ENCODE peak calls at places on chromosomes 11 and 22, in six cellular contexts. One of them, this sample, is unnamed.

GRCh38 chr11:131899954-131900580 is 529.7 kb downstream of the NTM start:
- DNase-seq in endodermal cell: no peak
- DNase-seq in uterus: no peak
- DNase-seq in CD8-positive, alpha-beta T cell: no peak
- DNase-seq in adrenal gland: no peak
- DNase-seq in PC-3: no peak
- DNase-seq in this sample: peak; percentile 34

GRCh38 chr22:49310354-49310753 is 517.3 kb downstream of the BRD1 start:
- DNase-seq in CD8-positive, alpha-beta T cell: no peak
- DNase-seq in PC-3: no peak
- DNase-seq in adrenal gland: peak; percentile 2
- DNase-seq in endodermal cell: peak; percentile 22
- DNase-seq in uterus: no peak
- DNase-seq in this sample: no peak

GRCh38 chr22:45007247-45007945 is 2.4 kb downstream of the PHF21B start:
- DNase-seq in adrenal gland: peak; percentile 47
- DNase-seq in endodermal cell: peak; percentile 95
- DNase-seq in CD8-positive, alpha-beta T cell: no peak
- DNase-seq in uterus: peak; percentile 50
- DNase-seq in PC-3: no peak
- DNase-seq in this sample: no peak

GRCh38 chr11:5324197-5324596 is at the start of gene OR51B2:
- DNase-seq in CD8-positive, alpha-beta T cell: no peak
- DNase-seq in PC-3: no peak
- DNase-seq in uterus: no peak
- DNase-seq in adrenal gland: no peak
- DNase-seq in endodermal cell: no peak
- DNase-seq in this sample: no peak

GRCh38 chr22:45127866-45128265 is 35.9 kb upstream of the NUP50 start:
- DNase-seq in PC-3: peak; percentile 58
- DNase-seq in uterus: no peak
- DNase-seq in CD8-positive, alpha-beta T cell: no peak
- DNase-seq in adrenal gland: no peak
- DNase-seq in endodermal cell: no peak
- DNase-seq in this sample: no peak

GRCh38 chr11:132718711-132719641 is 813.3 kb downstream of the OPCML start:
- DNase-seq in adrenal gland: no peak
- DNase-seq in PC-3: no peak
- DNase-seq in CD8-positive, alpha-beta T cell: no peak
- DNase-seq in uterus: no peak
- DNase-seq in endodermal cell: peak; percentile 69
- DNase-seq in this sample: no peak

GRCh38 chr11:77201370-77201769 is 73.3 kb downstream of the MYO7A start:
- DNase-seq in CD8-positive, alpha-beta T cell: no peak
- DNase-seq in endodermal cell: no peak
- DNase-seq in adrenal gland: no peak
- DNase-seq in PC-3: no peak
- DNase-seq in uterus: no peak
- DNase-seq in this sample: no peak

GRCh38 chr11:46015941-46016340 is 93.5 kb downstream of the LARGE2 start:
- DNase-seq in adrenal gland: no peak
- DNase-seq in uterus: no peak
- DNase-seq in PC-3: peak; percentile 51
- DNase-seq in endodermal cell: no peak
- DNase-seq in CD8-positive, alpha-beta T cell: no peak
- DNase-seq in this sample: no peak

GRCh38 chr11:34311126-34311525 is 46.7 kb downstream of the ABTB2 start:
- DNase-seq in endodermal cell: no peak
- DNase-seq in uterus: no peak
- DNase-seq in adrenal gland: no peak
- DNase-seq in PC-3: no peak
- DNase-seq in CD8-positive, alpha-beta T cell: no peak
- DNase-seq in this sample: peak; percentile 37

GRCh38 chr22:39150848-39151215 is 1.6 kb downstream of the CBX7 start:
- DNase-seq in adrenal gland: peak; percentile 26
- DNase-seq in CD8-positive, alpha-beta T cell: no peak
- DNase-seq in PC-3: peak; percentile 22
- DNase-seq in uterus: no peak
- DNase-seq in endodermal cell: peak; percentile 41
- DNase-seq in this sample: no peak

GRCh38 chr11:70526116-70527045 is 128.1 kb downstream of the CTTN start:
- DNase-seq in endodermal cell: no peak
- DNase-seq in adrenal gland: no peak
- DNase-seq in PC-3: no peak
- DNase-seq in CD8-positive, alpha-beta T cell: no peak
- DNase-seq in uterus: no peak
- DNase-seq in this sample: no peak

GRCh38 chr11:77789061-77789730 is 31.3 kb downstream of the RSF1 start:
- DNase-seq in uterus: no peak
- DNase-seq in PC-3: no peak
- DNase-seq in adrenal gland: no peak
- DNase-seq in endodermal cell: peak; percentile 57
- DNase-seq in CD8-positive, alpha-beta T cell: no peak
- DNase-seq in this sample: no peak

GRCh38 chr22:45547016-45547345 is 44.3 kb downstream of the FBLN1 start:
- DNase-seq in endodermal cell: no peak
- DNase-seq in adrenal gland: no peak
- DNase-seq in uterus: no peak
- DNase-seq in PC-3: no peak
- DNase-seq in CD8-positive, alpha-beta T cell: no peak
- DNase-seq in this sample: no peak

GRCh38 chr11:8038393-8038792 is 42.6 kb upstream of the TUB start:
- DNase-seq in endodermal cell: no peak
- DNase-seq in uterus: no peak
- DNase-seq in CD8-positive, alpha-beta T cell: no peak
- DNase-seq in PC-3: no peak
- DNase-seq in adrenal gland: no peak
- DNase-seq in this sample: no peak

GRCh38 chr22:49929553-49929979 is 11.1 kb downstream of the CRELD2 start:
- DNase-seq in CD8-positive, alpha-beta T cell: peak; percentile 53
- DNase-seq in adrenal gland: peak; percentile 70
- DNase-seq in uterus: peak; percentile 63
- DNase-seq in PC-3: peak; percentile 62
- DNase-seq in endodermal cell: peak; percentile 90
- DNase-seq in this sample: peak; percentile 60

GRCh38 chr11:62104816-62105610 is 18.8 kb upstream of the INCENP start:
- DNase-seq in CD8-positive, alpha-beta T cell: no peak
- DNase-seq in uterus: peak; percentile 51
- DNase-seq in endodermal cell: no peak
- DNase-seq in adrenal gland: no peak
- DNase-seq in PC-3: no peak
- DNase-seq in this sample: no peak

GRCh38 chr11:86978756-86979608 is 23.8 kb upstream of the FZD4 start:
- DNase-seq in CD8-positive, alpha-beta T cell: no peak
- DNase-seq in uterus: no peak
- DNase-seq in endodermal cell: no peak
- DNase-seq in adrenal gland: no peak
- DNase-seq in PC-3: peak; percentile 71
- DNase-seq in this sample: no peak

GRCh38 chr11:72802822-72803221 is 9.0 kb upstream of the STARD10 start:
- DNase-seq in adrenal gland: no peak
- DNase-seq in endodermal cell: no peak
- DNase-seq in uterus: no peak
- DNase-seq in CD8-positive, alpha-beta T cell: no peak
- DNase-seq in PC-3: no peak
- DNase-seq in this sample: no peak

GRCh38 chr22:50727678-50728522 is 10.1 kb upstream of the ACR start:
- DNase-seq in adrenal gland: no peak
- DNase-seq in endodermal cell: no peak
- DNase-seq in uterus: no peak
- DNase-seq in CD8-positive, alpha-beta T cell: no peak
- DNase-seq in PC-3: no peak
- DNase-seq in this sample: peak; percentile 9

GRCh38 chr11:74533421-74533820 is 39.9 kb upstream of the LIPT2 start:
- DNase-seq in endodermal cell: peak; percentile 56
- DNase-seq in uterus: no peak
- DNase-seq in CD8-positive, alpha-beta T cell: no peak
- DNase-seq in adrenal gland: no peak
- DNase-seq in PC-3: no peak
- DNase-seq in this sample: no peak
- H3K4me1 ChIP-seq in endodermal cell: no peaks in the 10 kb centered on the region
- H3K4me1 ChIP-seq in uterus: no peaks in the 10 kb centered on the region
- H3K4me1 ChIP-seq in CD8-positive, alpha-beta T cell: no peaks in the 10 kb centered on the region
- H3K4me1 ChIP-seq in adrenal gland: no peaks in the 10 kb centered on the region
- H3K4me1 ChIP-seq in PC-3: peaks cover 17% of the 10 kb centered on the region
- H3K4me1 ChIP-seq in this sample: no peaks in the 10 kb centered on the region

DNA sequence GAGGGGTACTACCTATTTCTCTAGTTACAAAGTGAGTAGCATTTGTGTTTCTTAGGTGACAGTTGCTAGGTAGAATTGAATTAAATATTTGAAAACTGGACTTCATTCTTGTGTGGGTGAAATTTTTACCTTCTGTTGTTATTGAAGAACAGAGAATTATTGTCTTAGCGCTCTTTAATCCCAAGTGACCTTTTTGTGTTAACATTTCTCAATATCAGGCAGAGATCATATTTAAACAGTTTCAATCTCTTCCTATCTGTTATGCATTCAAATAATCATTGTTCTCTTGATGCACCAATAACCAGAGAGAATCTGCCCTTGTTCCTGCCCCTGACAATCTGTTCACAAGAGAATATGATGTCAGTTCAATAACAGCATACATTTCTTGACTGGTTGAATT is 14.2 kb downstream of the KMT2A start:
- DNase-seq in adrenal gland: no peak
- DNase-seq in endodermal cell: no peak
- DNase-seq in uterus: no peak
- DNase-seq in PC-3: no peak
- DNase-seq in CD8-positive, alpha-beta T cell: no peak
- DNase-seq in this sample: no peak
- H3K4me1 ChIP-seq in adrenal gland: peaks cover 6% of the 10 kb centered on the region
- H3K4me1 ChIP-seq in endodermal cell: no peaks in the 10 kb centered on the region
- H3K4me1 ChIP-seq in uterus: no peaks in the 10 kb centered on the region
- H3K4me1 ChIP-seq in PC-3: no peaks in the 10 kb centered on the region
- H3K4me1 ChIP-seq in CD8-positive, alpha-beta T cell: peaks cover 18% of the 10 kb centered on the region
- H3K4me1 ChIP-seq in this sample: peaks cover 30% of the 10 kb centered on the region

GRCh38 chr22:20779014-20779812 is 5.3 kb downstream of the SERPIND1 start:
- DNase-seq in PC-3: no peak
- DNase-seq in uterus: peak; percentile 33
- DNase-seq in CD8-positive, alpha-beta T cell: no peak
- DNase-seq in endodermal cell: no peak
- DNase-seq in adrenal gland: no peak
- DNase-seq in this sample: no peak
- H3K4me1 ChIP-seq in PC-3: peaks cover 72% of the 10 kb centered on the region
- H3K4me1 ChIP-seq in uterus: no peaks in the 10 kb centered on the region
- H3K4me1 ChIP-seq in CD8-positive, alpha-beta T cell: no peaks in the 10 kb centered on the region
- H3K4me1 ChIP-seq in endodermal cell: peaks cover 5% of the 10 kb centered on the region
- H3K4me1 ChIP-seq in adrenal gland: peaks cover 8% of the 10 kb centered on the region
- H3K4me1 ChIP-seq in this sample: peaks cover 32% of the 10 kb centered on the region

DNA sequence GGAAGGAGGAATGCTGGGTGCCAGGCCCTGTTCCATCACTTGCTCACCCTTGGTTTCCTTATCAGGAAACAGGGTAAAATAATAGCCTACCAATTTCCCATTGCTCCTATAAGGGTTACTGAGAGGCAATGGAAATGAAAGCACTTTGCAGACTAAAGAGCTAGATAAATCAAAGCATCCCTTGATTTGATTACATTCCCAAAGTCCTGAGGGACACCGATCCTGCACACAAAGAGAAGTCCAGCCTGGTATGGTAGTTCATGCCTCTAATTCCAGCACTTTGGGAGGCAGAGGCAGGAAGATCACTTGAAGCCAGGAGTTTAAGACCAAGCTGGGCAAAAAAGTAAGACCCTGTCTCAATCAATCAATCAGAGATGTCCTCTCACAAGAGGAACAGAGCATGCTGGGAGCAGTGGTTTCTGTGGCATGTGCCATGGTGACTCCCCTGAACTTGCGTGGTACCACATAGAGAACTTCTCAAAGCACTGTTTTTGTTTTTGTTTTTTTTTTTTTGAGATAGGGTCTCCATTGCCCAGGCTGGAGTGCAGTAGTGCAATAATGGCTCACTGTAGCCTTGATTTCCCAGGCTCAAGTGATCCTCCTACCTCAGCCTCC is 10.7 kb downstream of the TBC1D10A start:
- DNase-seq in endodermal cell: no peak
- DNase-seq in CD8-positive, alpha-beta T cell: no peak
- DNase-seq in PC-3: no peak
- DNase-seq in adrenal gland: no peak
- DNase-seq in uterus: no peak
- DNase-seq in this sample: no peak
- H3K4me1 ChIP-seq in endodermal cell: peaks cover 10% of the 10 kb centered on the region
- H3K4me1 ChIP-seq in CD8-positive, alpha-beta T cell: peaks cover 97% of the 10 kb centered on the region
- H3K4me1 ChIP-seq in PC-3: peaks cover 35% of the 10 kb centered on the region
- H3K4me1 ChIP-seq in adrenal gland: peaks cover 56% of the 10 kb centered on the region
- H3K4me1 ChIP-seq in uterus: no peaks in the 10 kb centered on the region
- H3K4me1 ChIP-seq in this sample: peaks cover 98% of the 10 kb centered on the region

GRCh38 chr11:130553306-130553705 is 104.9 kb downstream of the ADAMTS15 start:
- DNase-seq in uterus: no peak
- DNase-seq in PC-3: no peak
- DNase-seq in CD8-positive, alpha-beta T cell: no peak
- DNase-seq in adrenal gland: no peak
- DNase-seq in endodermal cell: no peak
- DNase-seq in this sample: no peak
- H3K4me1 ChIP-seq in uterus: no peaks in the 10 kb centered on the region
- H3K4me1 ChIP-seq in PC-3: peaks cover 26% of the 10 kb centered on the region
- H3K4me1 ChIP-seq in CD8-positive, alpha-beta T cell: no peaks in the 10 kb centered on the region
- H3K4me1 ChIP-seq in adrenal gland: no peaks in the 10 kb centered on the region
- H3K4me1 ChIP-seq in endodermal cell: peaks cover 4% of the 10 kb centered on the region
- H3K4me1 ChIP-seq in this sample: peaks cover 16% of the 10 kb centered on the region

GRCh38 chr11:78835646-78836045 is 261.0 kb upstream of the NARS2 start:
- DNase-seq in adrenal gland: no peak
- DNase-seq in uterus: no peak
- DNase-seq in CD8-positive, alpha-beta T cell: no peak
- DNase-seq in endodermal cell: no peak
- DNase-seq in PC-3: peak; percentile 20
- DNase-seq in this sample: no peak
- H3K4me1 ChIP-seq in adrenal gland: no peaks in the 10 kb centered on the region
- H3K4me1 ChIP-seq in uterus: no peaks in the 10 kb centered on the region
- H3K4me1 ChIP-seq in CD8-positive, alpha-beta T cell: no peaks in the 10 kb centered on the region
- H3K4me1 ChIP-seq in endodermal cell: peaks cover 3% of the 10 kb centered on the region
- H3K4me1 ChIP-seq in PC-3: peaks cover 20% of the 10 kb centered on the region
- H3K4me1 ChIP-seq in this sample: no peaks in the 10 kb centered on the region

GRCh38 chr11:1807628-1807995 is 27.2 kb upstream of the SYT8 start:
- DNase-seq in CD8-positive, alpha-beta T cell: no peak
- DNase-seq in PC-3: no peak
- DNase-seq in adrenal gland: no peak
- DNase-seq in uterus: no peak
- DNase-seq in endodermal cell: no peak
- DNase-seq in this sample: no peak
- H3K4me1 ChIP-seq in CD8-positive, alpha-beta T cell: no peaks in the 10 kb centered on the region
- H3K4me1 ChIP-seq in PC-3: no peaks in the 10 kb centered on the region
- H3K4me1 ChIP-seq in adrenal gland: peaks cover 3% of the 10 kb centered on the region
- H3K4me1 ChIP-seq in uterus: no peaks in the 10 kb centered on the region
- H3K4me1 ChIP-seq in endodermal cell: no peaks in the 10 kb centered on the region
- H3K4me1 ChIP-seq in this sample: no peaks in the 10 kb centered on the region